ENCODE peak calls at places on chromosomes 3 and 15, in four cellular contexts. Y is stromal cell of bone marrow, X is T1000, Q is AG08396. J is an unnamed sample.

GRCh38 chr3:40627095-40627494 is 102.3 kb downstream of the ZNF621 start:
- DNase-seq in Q (no peak), Y (no peak), X (no peak), J (no peak)

GRCh38 chr15:100295939-100296338 is 45.8 kb downstream of the ADAMTS17 start:
- DNase-seq in Y (no peak), Q (no peak), X (no peak), J (no peak)

GRCh38 chr15:71221417-71221816 is 106.1 kb downstream of the THSD4 start:
- DNase-seq in X (no peak), Q (no peak), Y (no peak), J (no peak)

GRCh38 chr3:32354362-32354778 is 37.3 kb upstream of the CMTM7 start:
- DNase-seq in X (no peak), Q (no peak), Y (no peak), J (no peak)

GRCh38 chr15:95839367-95839782 is 491.1 kb upstream of the NR2F2 start:
- DNase-seq in X (no peak), Q (no peak), Y (no peak), J (no peak)

GRCh38 chr3:194986208-194987043 is 284.5 kb downstream of the XXYLT1 start:
- DNase-seq in Q (no peak), X (no peak), Y (no peak), J (peak)

GRCh38 chr15:91031796-91032195 is 9.4 kb upstream of the VPS33B start:
- DNase-seq in Q (no peak), Y (no peak), X (no peak), J (no peak)

GRCh38 chr3:127803619-127804018 is 18.7 kb downstream of the MGLL start:
- DNase-seq in Y (peak), X (peak), Q (peak), J (no peak)

GRCh38 chr15:101358895-101359294 is 63.8 kb upstream of the SNRPA1 start:
- DNase-seq in X (no peak), Y (no peak), Q (peak), J (no peak)

GRCh38 chr15:49383266-49383665 is 39.8 kb upstream of the FGF7 start:
- DNase-seq in Q (no peak), X (no peak), Y (no peak), J (no peak)